ENCODE peak calls at places on chromosomes 12 and 14, in five cellular contexts. L is tibial artery, U is pancreas, K is GM23338, I is nephron progenitor cell. D is an unnamed sample.

GRCh38 chr12:66156654-66157053 is 13.1 kb downstream of the TMBIM4 start:
- DNase-seq in L (no peak), U (no peak), K (no peak), I (no peak), D (no peak)

GRCh38 chr14:34029921-34030334 is 79.1 kb upstream of the EGLN3 start:
- DNase-seq in L (no peak), U (no peak), K (peak), I (peak), D (no peak)

GRCh38 chr12:8065991-8066594 is at the start of gene C3AR1:
- DNase-seq in L (no peak), U (no peak), K (no peak), I (no peak), D (no peak)

GRCh38 chr12:79689477-79690155 is 1.1 kb downstream of the PAWR start:
- DNase-seq in L (peak), U (peak), K (peak), I (peak), D (peak)

GRCh38 chr12:27981874-27982273 is 9.3 kb upstream of the PTHLH start:
- DNase-seq in L (no peak), U (no peak), K (no peak), I (no peak), D (no peak)

GRCh38 chr12:132554857-132555630 is 55.3 kb downstream of the LRCOL1 start:
- DNase-seq in L (no peak), U (no peak), K (peak), I (peak), D (no peak)

GRCh38 chr12:24455811-24456210 is 493.1 kb downstream of the BCAT1 start:
- DNase-seq in L (no peak), U (no peak), K (no peak), I (no peak), D (no peak)

GRCh38 chr12:132710062-132710421 is 600 bp upstream of the PGAM5 start:
- DNase-seq in L (no peak), U (peak), K (peak), I (peak), D (no peak)

GRCh38 chr12:132279930-132280329 is 49.5 kb downstream of the GALNT9 start:
- DNase-seq in L (no peak), U (no peak), K (no peak), I (no peak), D (no peak)

GRCh38 chr12:104873374-104873773 is 84.7 kb downstream of the SLC41A2 start:
- DNase-seq in L (no peak), U (no peak), K (no peak), I (no peak), D (no peak)

GRCh38 chr12:6237830-6238229 is 37.6 kb downstream of the CD9 start:
- DNase-seq in L (no peak), U (no peak), K (no peak), I (no peak), D (no peak)

GRCh38 chr12:27096420-27096819 is 14.0 kb upstream of the C12orf71 start:
- DNase-seq in L (no peak), U (no peak), K (no peak), I (no peak), D (no peak)

GRCh38 chr14:93691042-93691780 is 97.1 kb downstream of the PRIMA1 start:
- DNase-seq in L (no peak), U (no peak), K (peak), I (no peak), D (no peak)

GRCh38 chr12:55933158-55933798 is 2.3 kb downstream of the DGKA start:
- DNase-seq in L (no peak), U (no peak), K (no peak), I (no peak), D (no peak)

GRCh38 chr12:4900327-4900726 is 9.4 kb upstream of the KCNA1 start:
- DNase-seq in L (no peak), U (no peak), K (no peak), I (no peak), D (no peak)

GRCh38 chr14:73258845-73259611 is 21.7 kb downstream of the PAPLN start:
- DNase-seq in L (peak), U (no peak), K (no peak), I (no peak), D (peak)

GRCh38 chr12:53743277-53744129 is 8.3 kb downstream of the CISTR start:
- DNase-seq in L (no peak), U (peak), K (peak), I (peak), D (peak)

GRCh38 chr12:29242921-29243431 is 93.9 kb downstream of the FAR2 start:
- DNase-seq in L (no peak), U (no peak), K (no peak), I (no peak), D (no peak)

GRCh38 chr14:85686908-85687307 is 157.0 kb downstream of the FLRT2 start:
- DNase-seq in L (no peak), U (no peak), K (no peak), I (no peak), D (no peak)

GRCh38 chr14:44162197-44162596 is 344.9 kb downstream of the FSCB start:
- DNase-seq in L (no peak), U (no peak), K (peak), I (no peak), D (no peak)

GRCh38 chr14:92348154-92348553 is 25.2 kb downstream of the SLC24A4 start:
- DNase-seq in L (no peak), U (no peak), K (no peak), I (no peak), D (no peak)

GRCh38 chr14:92353447-92353846 is 30.5 kb downstream of the SLC24A4 start:
- DNase-seq in L (no peak), U (no peak), K (no peak), I (no peak), D (no peak)

GRCh38 chr14:92351750-92352149 is 28.8 kb downstream of the SLC24A4 start:
- DNase-seq in L (no peak), U (no peak), K (no peak), I (no peak), D (no peak)

GRCh38 chr14:92356677-92357076 is 33.7 kb downstream of the SLC24A4 start:
- DNase-seq in L (no peak), U (no peak), K (no peak), I (no peak), D (no peak)

DNA sequence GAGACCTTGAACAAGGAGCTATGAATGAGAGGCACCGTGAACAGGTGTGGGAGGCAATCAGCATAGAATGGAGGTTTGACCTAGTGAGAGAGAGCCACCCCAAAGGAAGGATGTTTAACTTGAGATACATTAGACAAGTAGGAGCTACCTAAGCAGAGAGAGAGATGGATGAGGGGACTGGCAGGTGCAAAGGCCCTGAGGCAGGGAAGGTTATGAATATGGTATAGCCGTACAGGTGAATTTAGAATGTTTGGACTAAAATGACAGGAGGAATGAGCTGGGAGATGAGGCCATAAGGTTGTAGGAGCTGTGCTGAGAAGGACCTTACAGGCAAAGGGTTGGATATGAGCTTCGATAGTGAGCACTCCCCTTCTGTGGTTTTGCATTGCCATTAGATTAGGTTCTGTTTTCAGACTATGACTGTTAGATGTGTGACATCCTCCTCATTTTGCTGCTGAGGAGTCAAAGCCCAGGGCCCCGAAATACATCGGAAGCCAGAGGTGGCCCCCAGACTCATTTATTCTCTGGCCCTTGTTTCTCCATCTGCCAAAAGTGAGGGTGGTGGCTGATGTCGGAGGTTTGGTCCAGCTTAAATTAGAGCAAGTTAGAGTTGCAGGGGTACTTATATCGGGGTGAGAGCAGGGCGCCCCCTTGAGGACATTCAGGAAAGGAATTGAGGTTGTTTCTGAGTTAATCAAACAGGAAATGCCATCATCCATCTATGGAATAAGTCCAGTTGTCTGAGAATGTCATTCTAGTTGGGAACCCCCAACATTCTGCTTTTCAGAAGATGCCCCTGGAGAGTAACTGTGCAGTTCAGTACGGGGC is 29.4 kb downstream of the SLC24A4 start:
- DNase-seq in L (no peak), U (no peak), K (peak), I (no peak), D (no peak)
- TF ChIP-seq CTCF in L (no peak), U (no peak), K (peak), I (peak), D (no peak)

GRCh38 chr14:65959563-65960024 is 526.6 kb upstream of the CCDC196 start:
- DNase-seq in L (no peak), U (no peak), K (no peak), I (no peak), D (no peak)
- TF ChIP-seq CTCF in L (no peak), U (no peak), K (no peak), I (no peak), D (no peak)

GRCh38 chr12:99392091-99392850 is 255.3 kb upstream of the GARIN6 start:
- DNase-seq in L (no peak), U (no peak), K (no peak), I (no peak), D (no peak)

GRCh38 chr12:99389751-99390150 is 257.8 kb upstream of the GARIN6 start:
- DNase-seq in L (no peak), U (no peak), K (no peak), I (no peak), D (no peak)

GRCh38 chr12:99393763-99394162 is 253.8 kb upstream of the GARIN6 start:
- DNase-seq in L (no peak), U (no peak), K (no peak), I (no peak), D (no peak)

GRCh38 chr12:99387661-99388060 is 259.9 kb upstream of the GARIN6 start:
- DNase-seq in L (no peak), U (no peak), K (no peak), I (no peak), D (no peak)

DNA sequence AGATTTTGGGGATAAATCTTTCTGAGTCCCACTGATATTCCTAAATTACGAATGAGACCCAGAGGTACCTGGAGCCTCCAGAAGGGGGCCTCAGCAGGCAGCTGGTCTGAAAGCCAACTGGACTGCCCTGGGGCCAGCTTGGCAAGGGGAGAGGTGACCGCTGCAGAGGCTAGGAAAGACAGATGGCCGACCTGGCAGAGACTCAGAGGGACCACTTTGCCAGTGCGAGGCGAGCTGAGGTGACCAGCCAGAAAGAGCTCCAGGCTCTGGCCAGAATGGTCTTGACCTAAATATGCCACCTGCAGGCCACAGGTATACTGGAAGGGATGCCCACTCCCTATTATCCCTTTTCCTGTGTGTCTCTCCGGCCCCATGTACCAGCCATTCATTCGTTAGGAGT is 256.8 kb upstream of the GARIN6 start:
- DNase-seq in L (no peak), U (no peak), K (peak), I (peak), D (no peak)
- TF ChIP-seq CTCF in L (no peak), U (no peak), K (peak), I (peak), D (no peak)

DNA sequence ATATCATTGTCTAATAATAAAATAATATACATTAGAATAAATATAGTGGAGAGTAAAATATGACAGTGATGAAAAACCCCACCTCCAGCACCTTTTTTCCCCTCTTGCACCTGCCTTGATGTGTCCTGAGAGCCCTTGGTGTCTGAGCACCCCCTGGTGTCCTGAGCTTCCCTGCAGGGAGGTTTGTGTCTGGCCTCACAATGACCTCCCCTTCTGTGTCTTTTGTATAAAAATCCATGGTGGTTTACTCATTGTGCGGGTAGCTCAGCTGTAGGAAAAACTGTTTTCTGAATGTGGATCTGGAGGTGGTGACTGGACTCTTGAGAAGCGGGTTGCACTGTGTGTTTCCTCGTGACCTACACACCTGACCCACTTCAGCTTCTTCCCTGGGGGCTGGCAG is 636.9 kb downstream of the TMEM121 start:
- DNase-seq in L (no peak), U (no peak), K (no peak), I (no peak), D (no peak)
- TF ChIP-seq CTCF in L (no peak), U (no peak), K (no peak), I (no peak), D (no peak)

DNA sequence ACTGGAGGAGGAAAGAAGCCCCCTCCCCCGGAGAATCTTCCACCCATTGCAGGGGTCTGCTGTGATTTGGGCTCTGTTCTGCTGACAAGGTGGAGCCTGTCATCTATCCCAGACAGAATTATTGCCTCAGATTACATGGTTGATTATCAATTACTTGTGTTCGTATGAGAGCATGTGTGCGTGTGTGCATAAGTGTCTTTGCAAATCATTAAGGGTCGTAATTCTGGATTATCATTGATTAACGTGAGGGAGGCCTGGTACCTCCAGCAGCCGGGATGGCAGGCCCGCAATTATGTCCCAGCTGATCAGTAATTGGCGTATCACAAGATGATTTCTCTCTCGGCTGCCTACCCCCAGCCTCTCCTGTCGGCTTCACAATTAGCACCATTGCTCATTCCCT is 29.6 kb upstream of the IRF2BPL start:
- DNase-seq in L (no peak), U (no peak), K (no peak), I (no peak), D (no peak)
- TF ChIP-seq CTCF in L (no peak), U (no peak), K (no peak), I (no peak), D (no peak)

GRCh38 chr14:95262511-95262891 is 57.2 kb downstream of the CLMN start:
- DNase-seq in L (no peak), U (no peak), K (no peak), I (no peak), D (no peak)

GRCh38 chr14:95264271-95264973 is 55.3 kb downstream of the CLMN start:
- DNase-seq in L (no peak), U (no peak), K (no peak), I (no peak), D (no peak)

GRCh38 chr14:95267306-95267705 is 52.4 kb downstream of the CLMN start:
- DNase-seq in L (no peak), U (no peak), K (no peak), I (no peak), D (no peak)

GRCh38 chr14:95263527-95264231 is 56.0 kb downstream of the CLMN start:
- DNase-seq in L (no peak), U (no peak), K (no peak), I (no peak), D (no peak)

GRCh38 chr14:95265106-95266094 is 54.3 kb downstream of the CLMN start:
- DNase-seq in L (no peak), U (peak), K (no peak), I (no peak), D (peak)
- TF ChIP-seq CTCF in L (no peak), U (no peak), K (no peak), I (no peak), D (no peak)

GRCh38 chr12:125403145-125403789 is 338.0 kb downstream of the AACS start:
- DNase-seq in L (no peak), U (no peak), K (peak), I (no peak), D (no peak)
- TF ChIP-seq CTCF in L (no peak), U (no peak), K (peak), I (peak), D (no peak)

D was measured in activated B cell treated with CpG ODN at 0.5 μM for 24 hours.